ENCODE peak calls at places on chromosome 6, in nine cellular contexts. M, F, A, U, P, N, X, C and L are unnamed samples.

GRCh38 chr6:2850480-2851150 is 9.0 kb upstream of the SERPINB1 start:
- DNase-seq in M (no peak), C (peak), A (no peak), X (peak), N (no peak), U (no peak), F (peak), P (no peak), L (peak)

GRCh38 chr6:110636776-110637175 is 160.4 kb upstream of the SLC22A16 start:
- DNase-seq in F (no peak), C (no peak), A (no peak), M (no peak), U (no peak), N (no peak), X (no peak), P (no peak), L (no peak)

GRCh38 chr6:125524356-125524755 is 222.6 kb upstream of the HDDC2 start:
- DNase-seq in U (no peak), C (no peak), A (no peak), X (no peak), N (no peak), M (no peak), F (no peak), P (no peak), L (no peak)

GRCh38 chr6:107853226-107853625 is 29.1 kb upstream of the SCML4 start:
- DNase-seq in M (no peak), N (no peak), C (no peak), A (no peak), U (no peak), X (no peak), F (no peak), P (no peak), L (no peak)

GRCh38 chr6:39050453-39051112 is 2.0 kb downstream of the GLP1R start:
- DNase-seq in F (no peak), C (no peak), U (no peak), P (no peak), A (peak), M (no peak), X (no peak), N (no peak), L (no peak)

GRCh38 chr6:147633191-147633590 is 124.7 kb downstream of the SAMD5 start:
- DNase-seq in U (no peak), M (no peak), C (no peak), X (no peak), N (no peak), A (no peak), P (no peak), F (no peak), L (no peak)

GRCh38 chr6:33812669-33813068 is 8.9 kb upstream of the MLN start:
- DNase-seq in P (no peak), M (no peak), N (peak), A (peak), F (peak), X (peak), U (peak), C (peak), L (peak)

GRCh38 chr6:16969699-16970695 is 131.9 kb upstream of the STMND1 start:
- DNase-seq in A (no peak), N (no peak), U (no peak), X (no peak), P (no peak), C (no peak), F (peak), M (no peak), L (no peak)

GRCh38 chr6:33716379-33716778 is 4.9 kb upstream of the UQCC2 start:
- DNase-seq in M (no peak), A (no peak), C (no peak), F (no peak), U (no peak), X (no peak), P (no peak), N (no peak), L (no peak)

GRCh38 chr6:75800133-75800532 is 51.1 kb downstream of the MYO6 start:
- DNase-seq in C (no peak), X (no peak), U (no peak), P (no peak), A (no peak), N (no peak), F (no peak), M (no peak), L (no peak)

GRCh38 chr6:97215157-97215769 is 67.8 kb downstream of the MMS22L start:
- DNase-seq in M (no peak), N (no peak), C (peak), F (peak), X (peak), P (peak), U (no peak), A (peak), L (peak)

GRCh38 chr6:43481591-43482242 is 4.3 kb downstream of the TJAP1 start:
- DNase-seq in P (no peak), U (no peak), N (no peak), F (no peak), C (no peak), M (no peak), A (peak), X (peak), L (no peak)

GRCh38 chr6:797479-798077 is 104.6 kb upstream of the EXOC2 start:
- DNase-seq in U (no peak), C (peak), X (peak), P (no peak), M (no peak), A (peak), N (peak), F (peak), L (peak)

GRCh38 chr6:92779758-92780157 is 639.6 kb downstream of the EPHA7 start:
- DNase-seq in F (peak), M (no peak), C (peak), X (peak), N (no peak), P (no peak), U (peak), A (peak), L (no peak)

GRCh38 chr6:317452-318144 is 25.3 kb downstream of the DUSP22 start:
- DNase-seq in A (no peak), N (peak), P (no peak), C (no peak), F (no peak), U (no peak), M (no peak), X (no peak), L (no peak)

GRCh38 chr6:150418825-150419594 is 50.2 kb downstream of the IYD start:
- DNase-seq in F (peak), A (peak), P (peak), M (peak), N (peak), X (peak), U (peak), C (peak), L (peak)

GRCh38 chr6:11675610-11676009 is 103.0 kb downstream of the ADTRP start:
- DNase-seq in F (peak), A (peak), C (peak), M (no peak), P (no peak), U (no peak), X (peak), N (no peak), L (no peak)

GRCh38 chr6:137496909-137497721 is 2.9 kb upstream of the OLIG3 start:
- DNase-seq in N (peak), P (no peak), U (no peak), A (no peak), M (no peak), X (no peak), C (no peak), F (no peak), L (no peak)

GRCh38 chr6:100665041-100665380 is 200.3 kb upstream of the SIM1 start:
- DNase-seq in A (no peak), U (no peak), C (peak), X (no peak), M (no peak), P (no peak), F (no peak), N (peak), L (no peak)

GRCh38 chr6:77467038-77467437 is 3.7 kb upstream of the HTR1B start:
- DNase-seq in F (peak), U (no peak), X (no peak), N (no peak), P (no peak), M (no peak), C (peak), A (peak), L (no peak)

GRCh38 chr6:12369781-12370262 is 79.7 kb downstream of the EDN1 start:
- DNase-seq in F (no peak), X (peak), N (peak), U (no peak), A (no peak), P (no peak), M (no peak), C (no peak), L (no peak)

GRCh38 chr6:87078983-87079616 is 15.8 kb downstream of the CGA start:
- DNase-seq in C (peak), U (peak), N (peak), M (peak), F (peak), P (peak), A (peak), X (peak), L (peak)

GRCh38 chr6:87174078-87174579 is 18.8 kb downstream of the ZNF292 start:
- DNase-seq in A (peak), F (no peak), P (no peak), C (no peak), N (no peak), U (no peak), M (no peak), X (no peak), L (no peak)

GRCh38 chr6:167826230-167827061 is at the start of gene AFDN:
- DNase-seq in A (peak), X (peak), P (peak), C (peak), N (peak), U (peak), F (peak), M (peak), L (peak)

GRCh38 chr6:169809386-169809785 is 58.0 kb downstream of the ERMARD start:
- DNase-seq in A (no peak), N (no peak), C (no peak), F (no peak), P (no peak), M (no peak), U (no peak), X (no peak), L (no peak)